ENCODE peak calls at places on chromosomes 16 and 17, in five cellular contexts. C is ascending aorta, J is DND-41, Z is lung, N is adrenal gland. Q is an unnamed sample.
A peak's percentile ranks its signal among the peaks of the same experiment; 100 is the strongest.

GRCh38 chr16:57903656-57904055 is 67.3 kb downstream of the CNGB1 start:
- DNase-seq in C (no peak), J (no peak), Z (no peak), N (no peak), Q (no peak)

GRCh38 chr17:72616457-72616856 is 476.0 kb downstream of the SLC39A11 start:
- DNase-seq in C (no peak), J (no peak), Z (no peak), N (no peak), Q (no peak)

GRCh38 chr16:75546293-75546692 is 9.8 kb downstream of the TMEM231 start:
- DNase-seq in C (no peak), J (no peak), Z (no peak), N (no peak), Q (no peak)

GRCh38 chr16:50427107-50427506 is 58.3 kb upstream of the BRD7 start:
- DNase-seq in C (no peak), J (no peak), Z (peak; percentile 7), N (no peak), Q (no peak)

GRCh38 chr17:59332890-59333377 is 1.5 kb downstream of the YPEL2 start:
- DNase-seq in C (peak; percentile 81), J (no peak), Z (peak; percentile 50), N (peak; percentile 54), Q (no peak)

GRCh38 chr16:3188675-3188924 is 596 bp downstream of the OR1F1 start:
- DNase-seq in C (no peak), J (no peak), Z (no peak), N (no peak), Q (no peak)

GRCh38 chr16:52309761-52310416 is 237.1 kb downstream of the TOX3 start:
- DNase-seq in C (no peak), J (no peak), Z (no peak), N (no peak), Q (no peak)

GRCh38 chr16:79437764-79438728 is 162.5 kb downstream of the MAF start:
- DNase-seq in C (no peak), J (no peak), Z (no peak), N (peak; percentile 71), Q (no peak)

GRCh38 chr17:43169561-43170139 is 1.4 kb upstream of the NBR1 start:
- DNase-seq in C (peak; percentile 64), J (peak; percentile 17), Z (no peak), N (no peak), Q (no peak)

GRCh38 chr17:43556292-43556691 is 10.2 kb upstream of the ETV4 start:
- DNase-seq in C (no peak), J (no peak), Z (peak; percentile 75), N (peak; percentile 86), Q (no peak)

GRCh38 chr17:48745381-48746275 is 17.1 kb upstream of the HOXB13 start:
- DNase-seq in C (no peak), J (no peak), Z (no peak), N (no peak), Q (no peak)

GRCh38 chr17:57293077-57293476 is 36.8 kb downstream of the MSI2 start:
- DNase-seq in C (no peak), J (no peak), Z (no peak), N (no peak), Q (no peak)

GRCh38 chr16:4634768-4635167 is 10.1 kb downstream of the MGRN1 start:
- DNase-seq in C (no peak), J (no peak), Z (no peak), N (no peak), Q (no peak)

DNA sequence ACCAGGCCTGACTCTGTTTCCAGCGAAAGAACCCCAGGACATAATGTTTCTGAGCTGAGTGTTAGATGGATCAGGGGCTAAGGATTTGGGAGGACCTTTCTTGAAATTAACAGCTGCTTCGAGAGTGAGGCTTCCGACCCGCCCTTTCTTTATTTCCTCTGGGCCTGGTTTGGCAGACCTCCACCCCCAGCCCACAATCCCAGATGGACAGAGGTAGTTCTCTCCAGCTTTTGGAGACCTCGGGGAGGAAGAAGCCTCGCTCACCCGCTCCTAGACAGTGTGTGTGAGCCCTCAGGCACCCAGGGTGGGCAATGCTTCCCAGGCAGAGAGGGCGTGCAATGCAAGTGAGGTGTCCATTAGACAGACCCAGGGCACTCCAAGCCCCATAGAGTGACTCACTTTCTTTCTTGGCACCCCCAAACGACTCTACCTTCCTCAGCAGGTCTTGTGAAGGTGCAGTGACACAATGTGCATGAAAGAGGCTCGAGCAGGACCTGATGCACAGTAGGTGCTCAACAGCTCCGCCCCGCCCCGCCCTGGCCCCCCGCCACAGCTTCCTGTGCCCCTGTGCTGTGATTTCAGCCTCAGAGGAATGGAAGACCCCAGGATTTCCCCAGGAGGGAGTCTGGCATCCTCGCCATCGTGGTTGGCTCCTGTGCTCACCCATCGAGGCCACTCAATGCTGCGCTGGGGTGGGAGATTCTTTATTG is 50.7 kb upstream of the TOB1 start:
- DNase-seq in C (no peak), J (no peak), Z (no peak), N (no peak), Q (no peak)
- H3K4me1 ChIP-seq in C (peaks cover 16% of the 10 kb centered on the region), J (no peaks in the 10 kb centered on the region), Z (no peaks in the 10 kb centered on the region), N (peaks cover 7% of the 10 kb centered on the region), Q (peaks cover 26% of the 10 kb centered on the region)

DNA sequence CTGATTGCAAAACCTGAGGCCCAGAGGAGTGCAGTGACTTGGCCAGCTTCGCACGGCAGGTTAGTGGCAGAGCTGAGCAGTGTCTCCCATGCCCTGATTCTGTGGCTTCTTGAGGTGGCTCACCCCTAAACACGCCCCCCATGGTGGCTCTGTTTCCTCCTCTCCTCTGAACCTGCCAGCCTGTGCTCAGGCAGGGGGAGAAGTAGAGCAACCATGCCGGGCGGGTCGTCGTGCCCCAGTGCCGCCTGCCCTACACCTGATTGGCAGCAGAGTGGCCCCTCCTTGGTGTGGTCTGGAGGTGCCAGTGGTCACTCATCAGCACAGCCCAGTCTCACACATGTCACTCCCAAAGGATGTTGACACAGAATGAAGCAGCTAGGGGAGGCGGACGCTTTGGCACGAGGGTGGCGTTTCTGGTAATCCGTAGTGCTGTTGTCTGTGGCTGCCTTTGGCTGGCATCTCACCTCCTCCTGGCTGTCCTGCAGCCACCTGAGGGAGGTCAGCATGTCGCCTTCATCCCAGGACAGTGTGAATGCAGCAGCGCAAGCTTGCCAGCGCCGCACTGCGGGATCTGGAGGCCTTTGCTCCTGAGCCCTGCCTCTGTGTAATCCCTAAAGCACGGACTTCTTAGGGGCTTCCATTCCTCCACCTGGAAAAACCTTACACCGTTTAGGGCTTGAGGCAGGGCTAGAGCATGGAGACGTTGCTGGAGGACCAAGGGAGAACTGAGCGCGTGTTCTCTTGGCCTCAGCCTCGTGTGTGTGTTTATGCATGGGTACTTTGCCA is 294.7 kb downstream of the SEC14L1 start:
- DNase-seq in C (no peak), J (no peak), Z (no peak), N (no peak), Q (no peak)
- H3K4me3 ChIP-seq in C (no peak overlapping the region), J (no peak overlapping the region), Z (no peak overlapping the region), N (no peak overlapping the region), Q (peak overlapping the region; percentile 67)

GRCh38 chr17:17376362-17376761 is 73.2 kb downstream of the NT5M start:
- DNase-seq in C (no peak), J (no peak), Z (peak; percentile 64), N (no peak), Q (no peak)
- H3K27ac ChIP-seq in C (no peak overlapping the region), J (no peak overlapping the region), Z (peak overlapping the region; percentile 81), N (no peak overlapping the region), Q (no peak overlapping the region)

DNA sequence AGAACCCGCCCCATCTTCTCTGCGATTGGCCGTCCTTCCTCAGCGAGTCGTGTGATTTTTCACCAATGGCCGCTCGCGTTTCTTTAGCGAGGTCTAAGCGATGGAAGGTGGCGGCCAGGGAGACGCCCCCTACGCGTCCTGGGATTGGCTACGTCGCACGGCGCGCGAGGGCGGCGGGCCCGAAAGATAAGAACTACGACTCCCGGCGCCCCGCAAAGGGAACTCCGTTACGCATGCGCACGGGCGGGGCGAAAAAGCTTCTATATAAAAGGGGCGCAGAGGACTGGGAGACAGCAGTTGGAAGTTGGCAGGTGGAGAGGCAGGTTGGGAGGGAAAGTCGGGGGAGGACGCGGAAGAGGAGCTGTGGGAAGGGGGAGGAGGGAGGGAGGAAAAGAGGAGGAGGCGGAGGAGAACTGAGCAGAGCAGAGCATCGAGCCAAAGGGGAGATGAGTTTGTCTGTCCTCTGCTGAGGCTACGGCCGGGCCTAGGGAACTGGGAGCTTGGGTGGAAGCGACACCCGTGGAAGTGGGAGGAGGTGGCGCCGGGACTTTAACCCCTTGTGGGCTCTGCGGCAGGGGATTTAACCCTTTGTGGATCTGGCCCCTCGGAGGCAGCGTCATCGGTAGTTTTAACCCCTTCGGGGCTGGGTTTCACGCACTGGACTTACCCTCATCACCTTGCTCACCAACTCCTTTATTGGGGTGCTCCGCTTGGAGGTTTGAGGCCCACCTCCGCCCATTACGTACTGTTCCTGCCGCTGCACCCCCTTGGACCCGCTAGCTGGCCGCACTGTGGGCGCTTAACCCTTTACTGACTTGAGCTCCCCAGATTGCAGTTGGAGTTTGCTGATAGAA is at the start of gene HEXIM1:
- DNase-seq in C (peak; percentile 100), J (peak; percentile 99), Z (peak; percentile 99), N (peak; percentile 100), Q (peak; percentile 100)
- H3K4me1 ChIP-seq in C (peaks cover 47% of the 10 kb centered on the region), J (peaks cover 38% of the 10 kb centered on the region), Z (peaks cover 5% of the 10 kb centered on the region), N (peaks cover 52% of the 10 kb centered on the region), Q (peaks cover 21% of the 10 kb centered on the region)

DNA sequence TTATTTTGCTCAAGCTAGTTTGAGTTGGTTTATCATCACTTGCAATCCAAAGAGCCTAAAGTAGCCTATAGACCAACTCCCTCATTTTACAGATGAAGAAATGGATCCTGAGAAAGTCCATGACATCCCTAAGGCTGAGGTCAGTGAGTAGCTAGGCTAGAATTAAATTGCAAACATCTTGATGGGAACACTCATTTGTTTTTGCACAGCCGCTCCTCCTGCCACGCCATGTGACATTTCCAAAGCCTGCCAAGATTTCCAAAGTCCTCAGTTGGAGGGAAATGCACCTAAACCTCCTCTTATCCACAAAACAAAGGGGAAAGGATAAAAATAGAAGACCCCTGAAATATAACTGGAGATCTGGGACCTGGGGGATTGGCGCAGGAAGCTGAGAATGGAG is 15.0 kb downstream of the TMEM92 start:
- DNase-seq in C (no peak), J (no peak), Z (no peak), N (no peak), Q (no peak)
- H3K4me3 ChIP-seq in C (peak overlapping the region; percentile 56), J (no peak overlapping the region), Z (no peak overlapping the region), N (no peak overlapping the region), Q (no peak overlapping the region)

Q was measured in naive thymus-derived CD4-positive, alpha-beta T cell.